ENCODE peak calls at places on chromosome 3, in four cellular contexts. Q is CD4-positive, alpha-beta T cell; P is A172; I is left cardiac atrium. H is an unnamed sample.

GRCh38 chr3:18237251-18238005 is 187.7 kb downstream of the SATB1 start:
- DNase-seq in P (peak), I (no peak), Q (no peak), H (no peak)

GRCh38 chr3:128483657-128484403 is 9.2 kb downstream of the GATA2 start:
- DNase-seq in P (no peak), I (peak), Q (no peak), H (no peak)

GRCh38 chr3:57184516-57184915 is 15.3 kb downstream of the HESX1 start:
- DNase-seq in I (no peak), P (no peak), Q (no peak), H (no peak)

GRCh38 chr3:120218981-120219380 is 66.0 kb downstream of the GPR156 start:
- DNase-seq in Q (no peak), P (no peak), I (no peak), H (no peak)

GRCh38 chr3:36372534-36372935 is 7.8 kb upstream of the STAC start:
- DNase-seq in P (peak), Q (no peak), I (no peak), H (no peak)

GRCh38 chr3:119013951-119014350 is 20.7 kb downstream of the IGSF11 start:
- DNase-seq in I (no peak), P (no peak), Q (no peak), H (no peak)

GRCh38 chr3:38479431-38480092 is 16.6 kb upstream of the EXOG start:
- DNase-seq in I (peak), Q (no peak), P (peak), H (peak)

GRCh38 chr3:16234281-16234680 is 30.5 kb downstream of the DPH3 start:
- DNase-seq in Q (no peak), P (no peak), I (no peak), H (no peak)

GRCh38 chr3:128702391-128702790 is 23.6 kb upstream of the RAB7A start:
- DNase-seq in Q (no peak), I (no peak), P (no peak), H (no peak)

H was measured in substantia nigra.